ENCODE peak calls at places on chromosomes 7 and 10, in seven cellular contexts. F is hepatocyte, W is mesothelial cell of epicardium, H is lower lobe of right lung, S is fibroblast of mammary gland, A is cardiac muscle cell, T is psoas muscle. K is an unnamed sample.

GRCh38 chr10:103231047-103231551 is 14.6 kb upstream of the RPEL1 start:
- DNase-seq in W (no peak), A (peak), T (no peak), F (peak), S (peak), H (no peak), K (no peak)

GRCh38 chr10:100986952-100987684 is at the start of the genes MRPL43 and TWNK:
- DNase-seq in W (no peak), F (peak), H (peak), T (peak), A (peak), S (peak), K (peak)

GRCh38 chr10:23974886-23975830 is 233.8 kb upstream of the KIAA1217 start:
- DNase-seq in F (peak), T (no peak), H (no peak), A (peak), W (no peak), S (no peak), K (peak)

GRCh38 chr7:29194206-29194593 is 375 bp upstream of the CHN2 start:
- DNase-seq in T (peak), W (peak), H (peak), F (peak), A (peak), S (no peak), K (no peak)

GRCh38 chr10:80459047-80459865 is 5.1 kb downstream of the TSPAN14 start:
- DNase-seq in H (peak), A (no peak), F (no peak), W (no peak), T (peak), S (peak), K (no peak)

GRCh38 chr7:102425639-102426267 is 7.6 kb upstream of the ORAI2 start:
- DNase-seq in S (no peak), H (peak), T (peak), A (no peak), W (no peak), F (no peak), K (no peak)

GRCh38 chr10:111098679-111099437 is 22.0 kb downstream of the ADRA2A start:
- DNase-seq in W (no peak), A (no peak), T (no peak), H (no peak), F (no peak), S (peak), K (no peak)

GRCh38 chr7:142519077-142519789 is 230.0 kb upstream of the PRSS1 start:
- DNase-seq in S (no peak), T (no peak), W (no peak), F (no peak), H (no peak), A (no peak), K (peak)

GRCh38 chr7:82722946-82723345 is 279.4 kb upstream of the CACNA2D1 start:
- DNase-seq in W (no peak), S (peak), T (no peak), F (no peak), A (no peak), H (no peak), K (no peak)

GRCh38 chr10:69004821-69005220 is 16.2 kb downstream of the KIFBP start:
- DNase-seq in T (no peak), A (no peak), S (peak), F (peak), H (no peak), W (no peak), K (no peak)

DNA sequence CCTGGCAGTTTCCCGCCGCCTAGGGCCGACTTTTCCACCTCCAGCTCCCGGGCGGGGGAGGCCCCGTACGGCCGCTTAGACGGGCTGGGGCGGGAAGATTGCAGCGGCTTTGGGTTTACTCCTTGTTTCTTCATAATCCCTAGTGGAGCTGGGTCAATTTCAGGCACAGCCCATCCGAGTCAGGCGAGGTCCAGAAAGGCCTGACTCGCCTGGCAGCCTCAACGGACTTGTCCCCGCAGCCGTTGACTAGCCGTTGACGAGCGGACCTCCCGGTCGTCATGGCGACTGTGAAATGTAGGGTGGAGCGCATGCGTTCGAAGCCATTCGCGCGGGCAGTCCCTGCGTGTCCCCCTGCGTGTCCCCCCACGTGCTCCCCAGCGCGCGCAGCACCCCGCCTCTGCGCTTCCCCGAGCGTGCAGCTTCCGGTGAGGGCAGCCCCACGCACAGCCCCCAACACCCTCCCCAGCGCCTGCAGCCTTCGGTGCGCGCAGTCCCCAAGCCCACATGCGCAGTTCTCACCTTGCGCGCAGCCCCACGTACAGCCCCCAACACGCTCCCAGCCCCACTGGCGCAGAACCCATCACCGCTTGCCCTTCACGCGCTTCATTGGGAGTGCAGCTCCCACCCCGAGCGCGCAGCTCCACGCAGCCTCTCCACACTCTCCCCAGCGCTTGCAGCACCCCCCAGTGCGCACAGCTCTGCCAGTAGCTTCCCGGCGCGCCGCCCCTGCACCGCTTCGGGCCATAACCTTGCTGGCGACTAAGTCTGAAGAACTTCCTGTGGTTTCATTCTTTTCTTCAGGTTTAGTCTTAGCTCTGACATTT is 67.8 kb downstream of the TBX20 start:
- DNase-seq in S (no peak), F (peak), H (no peak), A (peak), W (peak), T (peak), K (no peak)
- TF ChIP-seq CTCF in S (no peak), F (peak), H (no peak), A (no peak), W (no peak), T (no peak), K (no peak)

DNA sequence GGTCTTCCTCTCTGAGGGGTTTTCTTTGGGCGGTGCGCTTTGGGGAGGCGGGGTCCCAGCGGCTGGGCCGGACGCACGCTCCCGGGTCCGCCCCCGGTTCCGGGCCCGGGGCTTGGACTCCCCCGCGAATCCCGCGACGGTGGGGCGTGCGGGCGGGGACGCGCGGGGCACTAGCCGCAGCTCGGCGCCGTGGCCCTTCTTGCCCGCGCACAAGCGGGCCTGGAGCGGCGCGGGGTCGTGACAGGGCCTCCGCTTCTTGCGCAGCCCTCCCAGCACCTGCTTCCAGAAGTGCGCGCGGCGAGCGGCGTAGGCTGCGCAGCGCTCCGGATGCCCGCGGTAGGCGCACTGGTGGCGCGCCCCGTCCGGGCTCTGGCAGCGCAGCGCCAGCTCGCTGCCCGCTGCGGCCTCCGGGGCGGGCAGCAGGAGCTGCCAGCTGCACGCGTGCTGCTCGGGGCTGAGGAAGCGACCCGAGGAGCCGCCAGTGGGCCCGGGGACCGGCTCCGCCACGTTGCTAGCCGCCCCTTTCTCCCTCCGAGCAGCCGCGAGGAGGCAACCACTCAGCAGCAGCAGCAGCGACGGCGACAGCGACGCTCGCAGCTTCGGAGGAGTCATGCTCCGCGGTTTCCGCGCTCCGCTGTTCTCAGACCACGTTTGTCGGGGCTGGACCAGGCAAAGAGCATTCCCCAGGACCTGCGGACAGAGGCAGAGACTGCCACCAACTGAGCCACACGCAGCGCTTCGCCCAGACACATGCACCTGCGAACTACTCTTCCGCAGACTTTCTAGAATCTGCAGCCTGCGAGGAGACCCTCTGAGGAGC is 718 bp downstream of the FGFBP3 start:
- DNase-seq in F (peak), H (peak), T (peak), A (peak), S (peak), W (peak), K (no peak)
- TF ChIP-seq CTCF in F (peak), H (peak), T (peak), A (peak), S (peak), W (no peak), K (peak)

GRCh38 chr10:32266979-32267378 is 80.0 kb downstream of the EPC1 start:
- DNase-seq in S (no peak), H (no peak), A (no peak), F (no peak), T (no peak), W (no peak), K (no peak)
- TF ChIP-seq CTCF in S (no peak), H (no peak), A (no peak), F (no peak), T (no peak), W (no peak), K (no peak)

GRCh38 chr10:77357185-77357584 is 280.4 kb downstream of the KCNMA1 start:
- DNase-seq in H (no peak), T (no peak), W (no peak), F (no peak), S (no peak), A (no peak), K (no peak)
- TF ChIP-seq CTCF in H (no peak), T (no peak), W (no peak), F (no peak), S (no peak), A (no peak), K (no peak)

GRCh38 chr7:6554848-6555247 is 3.6 kb upstream of the GRID2IP start:
- DNase-seq in S (no peak), T (no peak), A (no peak), F (no peak), W (no peak), H (no peak), K (no peak)

GRCh38 chr7:6558837-6559236 is 7.6 kb upstream of the GRID2IP start:
- DNase-seq in T (no peak), S (peak), F (peak), W (no peak), A (peak), H (no peak), K (no peak)

GRCh38 chr7:6559896-6560295 is 8.6 kb upstream of the GRID2IP start:
- DNase-seq in W (no peak), T (no peak), F (no peak), H (no peak), A (no peak), S (no peak), K (no peak)

GRCh38 chr7:6553460-6554044 is 2.3 kb upstream of the GRID2IP start:
- DNase-seq in S (no peak), A (no peak), T (no peak), F (no peak), H (no peak), W (no peak), K (no peak)

GRCh38 chr7:6556196-6556595 is 4.9 kb upstream of the GRID2IP start:
- DNase-seq in A (no peak), H (no peak), W (no peak), T (no peak), S (no peak), F (peak), K (no peak)
- TF ChIP-seq CTCF in A (no peak), H (peak), W (no peak), T (no peak), S (no peak), F (peak), K (no peak)

GRCh38 chr7:48035301-48035966 is at the start of gene C7orf57:
- DNase-seq in T (peak), H (peak), S (peak), W (peak), F (peak), A (peak), K (peak)
- TF ChIP-seq CTCF in T (peak), H (peak), S (no peak), W (no peak), F (peak), A (no peak), K (peak)

DNA sequence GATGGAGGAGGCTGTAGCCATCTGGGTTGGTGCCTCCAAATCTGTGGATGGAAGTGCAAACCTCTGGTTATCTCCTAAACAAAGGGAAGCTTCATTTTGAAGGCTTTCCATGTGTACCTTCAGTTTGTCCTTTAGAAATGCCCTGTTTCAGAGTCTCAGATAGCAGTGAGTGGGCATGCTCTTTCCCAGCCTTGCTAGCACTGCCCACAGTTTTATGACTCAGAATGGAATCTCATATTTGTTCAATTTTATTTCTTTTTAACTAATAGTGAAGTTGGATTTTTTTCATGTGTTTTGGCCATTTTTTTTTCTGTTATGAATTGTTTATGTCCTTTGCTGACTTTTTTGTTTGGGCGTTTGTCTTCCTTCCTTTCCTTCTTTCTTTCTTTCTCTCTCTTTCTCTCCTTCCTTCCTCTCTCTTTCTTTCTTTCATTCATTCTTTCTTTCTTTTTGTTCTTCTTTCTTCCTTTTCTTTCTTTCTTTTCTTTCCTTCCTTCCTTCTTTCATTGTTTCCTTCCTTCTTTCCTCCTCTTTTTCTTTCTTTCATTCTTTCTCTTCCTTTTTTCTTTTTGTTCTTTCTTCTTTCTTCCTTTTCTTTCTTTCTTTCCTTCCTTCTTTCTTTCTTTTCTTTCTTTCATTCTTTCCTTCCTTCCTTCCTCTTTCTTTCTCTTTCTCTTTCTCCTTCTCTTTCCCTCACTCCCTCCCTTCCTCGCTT is 25.6 kb downstream of the PRF1 start:
- DNase-seq in H (no peak), W (no peak), T (no peak), S (peak), F (no peak), A (no peak), K (no peak)
- TF ChIP-seq CTCF in H (no peak), W (no peak), T (no peak), S (no peak), F (no peak), A (no peak), K (no peak)

GRCh38 chr7:32390210-32390609 is 100.0 kb downstream of the LSM5 start:
- DNase-seq in F (no peak), S (no peak), H (no peak), W (no peak), T (no peak), A (no peak), K (no peak)
- TF ChIP-seq CTCF in F (no peak), S (no peak), H (no peak), W (no peak), T (no peak), A (no peak), K (no peak)

GRCh38 chr7:99325597-99326407 is at the start of gene ARPC1A:
- DNase-seq in A (peak), F (peak), H (peak), T (peak), W (peak), S (peak), K (peak)
- TF ChIP-seq CTCF in A (peak), F (peak), H (peak), T (peak), W (no peak), S (peak), K (peak)

DNA sequence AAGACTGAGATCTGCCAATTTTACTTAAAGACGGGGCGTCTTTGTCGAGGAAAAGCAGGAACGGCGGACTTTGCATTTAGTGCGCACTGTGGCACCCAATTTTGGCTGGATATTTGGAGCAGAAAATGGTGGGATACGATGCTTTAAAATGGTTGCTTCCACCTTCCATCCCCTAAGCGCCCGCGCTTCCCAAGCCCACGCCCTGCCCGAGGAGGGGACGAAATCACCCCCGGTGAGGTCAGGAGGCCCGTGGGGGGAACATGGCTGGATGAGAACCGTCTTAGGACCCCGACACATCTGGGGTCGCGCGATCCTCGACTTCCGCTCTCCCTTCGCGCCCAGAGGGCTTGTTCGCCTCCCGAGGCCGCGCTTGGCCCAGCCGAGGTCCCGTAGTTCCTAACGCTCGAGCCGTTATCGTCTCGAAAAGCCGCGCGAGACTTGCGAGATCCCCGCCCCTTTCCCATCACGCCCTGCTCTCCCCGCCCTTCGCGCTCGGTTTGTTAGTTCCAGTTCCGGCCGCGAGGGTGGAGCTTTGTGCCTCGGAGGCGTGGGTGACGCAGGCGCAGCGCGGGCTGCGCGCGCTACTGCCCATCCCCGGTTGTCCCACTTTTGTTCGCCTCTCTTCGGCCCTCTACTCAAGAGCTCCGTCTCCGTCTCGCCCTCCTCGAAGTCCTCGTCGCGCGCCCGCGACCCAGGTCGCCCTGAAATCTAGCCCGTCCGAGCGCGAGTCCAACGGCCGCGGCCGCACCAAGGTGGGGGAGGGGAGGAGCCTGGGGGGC is at the start of gene SRRT:
- DNase-seq in F (peak), S (peak), A (peak), H (peak), T (peak), W (peak), K (peak)
- TF ChIP-seq CTCF in F (no peak), S (peak), A (no peak), H (peak), T (peak), W (peak), K (peak)

K was measured in esophagus muscularis mucosa.